ENCODE peak calls at places on chromosomes 12 and 14, in nine cellular contexts. C is heart right ventricle; S is testis; P is GM12878; W is thoracic aorta; E is AG04449; M is naive thymus-derived CD4-positive, alpha-beta T cell; R is HL-60; N is astrocyte. V is an unnamed sample.

GRCh38 chr14:91410781-91411536 is 6.7 kb downstream of the CCDC88C start:
- DNase-seq in C (no peak), S (no peak), P (no peak), W (no peak), E (no peak), M (no peak), R (peak), N (no peak), V (no peak)

GRCh38 chr12:113980537-113981337 is 14.6 kb upstream of the RBM19 start:
- DNase-seq in C (no peak), S (peak), P (no peak), W (no peak), E (peak), M (no peak), R (peak), N (peak), V (peak)

GRCh38 chr12:80241576-80242273 is 142.4 kb downstream of the OTOGL start:
- DNase-seq in C (no peak), S (no peak), P (no peak), W (no peak), E (peak), M (no peak), R (no peak), N (peak), V (peak)

GRCh38 chr14:28785096-28785952 is 18.7 kb downstream of the FOXG1 start:
- DNase-seq in C (no peak), S (peak), P (no peak), W (no peak), E (no peak), M (no peak), R (no peak), N (no peak), V (no peak)

GRCh38 chr12:65014504-65015271 is 106.4 kb downstream of the WIF1 start:
- DNase-seq in C (no peak), S (no peak), P (no peak), W (no peak), E (no peak), M (no peak), R (no peak), N (no peak), V (peak)

GRCh38 chr14:58808828-58809227 is 171.1 kb downstream of the DACT1 start:
- DNase-seq in C (no peak), S (peak), P (no peak), W (no peak), E (no peak), M (no peak), R (no peak), N (no peak), V (peak)

GRCh38 chr14:88986146-88986841 is 161.8 kb downstream of the TTC8 start:
- DNase-seq in C (peak), S (no peak), P (no peak), W (no peak), E (no peak), M (no peak), R (no peak), N (peak), V (peak)

GRCh38 chr14:101821528-101821927 is 60.0 kb downstream of the PPP2R5C start:
- DNase-seq in C (no peak), S (no peak), P (no peak), W (no peak), E (no peak), M (peak), R (no peak), N (no peak), V (no peak)

GRCh38 chr14:103536693-103537092 is 7.7 kb downstream of the TRMT61A start:
- DNase-seq in C (no peak), S (no peak), P (no peak), W (no peak), E (no peak), M (no peak), R (no peak), N (no peak), V (no peak)

GRCh38 chr14:70359076-70359424 is 433 bp downstream of the COX16 start:
- DNase-seq in C (no peak), S (no peak), P (no peak), W (no peak), E (no peak), M (no peak), R (no peak), N (no peak), V (no peak)

GRCh38 chr12:3381059-3382047 is 109.7 kb upstream of the PRMT8 start:
- DNase-seq in C (no peak), S (peak), P (no peak), W (no peak), E (no peak), M (no peak), R (no peak), N (no peak), V (no peak)

GRCh38 chr14:35399083-35399807 is 5.3 kb downstream of the NFKBIA start:
- DNase-seq in C (no peak), S (no peak), P (no peak), W (no peak), E (no peak), M (no peak), R (no peak), N (no peak), V (peak)

GRCh38 chr12:56720696-56721615 is 4.1 kb downstream of the NACA start:
- DNase-seq in C (no peak), S (no peak), P (no peak), W (no peak), E (no peak), M (no peak), R (peak), N (no peak), V (no peak)
- H3K4me3 ChIP-seq in C (no peak), S (no peak), P (peak), W (no peak), E (no peak), M (no peak), R (no peak), N (peak), V (peak)

DNA sequence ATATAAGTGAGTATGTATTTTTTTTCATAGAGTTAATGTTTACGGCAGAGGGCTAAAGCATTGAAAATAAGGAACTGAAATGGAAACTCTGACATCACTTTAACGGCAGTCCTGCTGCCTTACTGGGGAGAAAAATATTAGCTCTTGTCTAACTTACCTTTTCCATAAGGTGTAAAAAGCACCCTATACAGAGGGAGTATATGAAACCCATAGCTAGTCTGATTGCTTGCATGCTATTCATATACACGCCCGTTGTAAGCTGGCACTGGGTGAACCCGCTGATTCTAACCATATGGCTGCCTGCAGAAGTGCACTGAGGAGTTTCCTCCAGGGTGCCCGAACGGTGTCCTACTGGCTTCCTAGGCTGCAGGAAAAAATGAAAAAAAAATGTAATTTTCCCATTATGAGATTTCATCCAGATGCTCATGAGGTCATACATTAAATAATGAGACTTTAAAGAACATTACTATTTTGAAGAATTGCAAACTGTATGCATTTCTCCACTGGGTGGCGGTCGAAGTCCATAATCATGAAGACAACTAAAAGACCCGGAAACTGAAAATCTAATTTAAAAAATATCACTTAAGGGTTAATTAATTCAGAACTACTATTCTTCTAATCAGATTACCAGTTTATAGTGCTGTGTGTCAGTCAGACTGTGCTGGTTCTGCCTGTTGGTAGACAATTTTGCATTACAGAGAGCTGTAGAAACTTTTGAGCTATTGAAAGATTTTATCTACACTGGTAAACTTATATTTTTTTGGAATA is 144.7 kb downstream of the ALX1 start:
- DNase-seq in C (no peak), S (no peak), P (peak), W (no peak), E (no peak), M (no peak), R (peak), N (no peak), V (peak)
- H3K4me3 ChIP-seq in C (no peak), S (no peak), P (no peak), W (no peak), E (no peak), M (no peak), R (peak), N (no peak), V (no peak)

GRCh38 chr12:89040146-89040964 is 311.9 kb downstream of the DUSP6 start:
- DNase-seq in C (no peak), S (no peak), P (no peak), W (no peak), E (peak), M (peak), R (peak), N (peak), V (peak)
- H3K4me3 ChIP-seq in C (no peak), S (no peak), P (no peak), W (no peak), E (no peak), M (no peak), R (no peak), N (no peak), V (no peak)

GRCh38 chr12:4448943-4449861 is 3.6 kb upstream of the FGF6 start:
- DNase-seq in C (no peak), S (no peak), P (no peak), W (no peak), E (no peak), M (no peak), R (no peak), N (no peak), V (peak)

GRCh38 chr12:4450551-4451112 is 5.0 kb upstream of the FGF6 start:
- DNase-seq in C (no peak), S (no peak), P (no peak), W (no peak), E (no peak), M (no peak), R (no peak), N (no peak), V (no peak)

GRCh38 chr12:4448376-4448775 is 2.8 kb upstream of the FGF6 start:
- DNase-seq in C (no peak), S (no peak), P (no peak), W (no peak), E (no peak), M (no peak), R (no peak), N (no peak), V (no peak)

GRCh38 chr12:4451694-4452093 is 6.1 kb upstream of the FGF6 start:
- DNase-seq in C (no peak), S (no peak), P (no peak), W (no peak), E (no peak), M (no peak), R (peak), N (no peak), V (no peak)

DNA sequence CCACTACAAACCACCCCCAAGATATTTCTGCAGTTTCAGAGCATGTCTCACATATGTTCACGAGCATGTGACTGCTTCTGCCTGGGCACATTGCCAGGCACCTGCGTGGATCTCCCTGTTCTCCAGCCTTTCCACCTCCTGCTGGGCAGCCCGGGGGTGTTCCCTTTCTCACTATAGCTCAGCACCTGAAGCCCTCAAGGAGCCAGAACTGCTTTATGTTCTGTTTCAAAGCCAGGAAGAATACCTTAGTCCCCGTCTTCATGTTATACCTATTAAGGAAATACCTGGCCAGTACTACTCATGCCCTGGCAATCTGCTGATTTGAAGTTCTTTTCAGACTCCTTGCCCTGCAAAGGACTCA is 4.2 kb upstream of the FGF6 start:
- DNase-seq in C (no peak), S (no peak), P (no peak), W (no peak), E (no peak), M (no peak), R (no peak), N (no peak), V (peak)
- H3K4me3 ChIP-seq in C (no peak), S (no peak), P (no peak), W (no peak), E (no peak), M (no peak), R (no peak), N (no peak), V (no peak)

DNA sequence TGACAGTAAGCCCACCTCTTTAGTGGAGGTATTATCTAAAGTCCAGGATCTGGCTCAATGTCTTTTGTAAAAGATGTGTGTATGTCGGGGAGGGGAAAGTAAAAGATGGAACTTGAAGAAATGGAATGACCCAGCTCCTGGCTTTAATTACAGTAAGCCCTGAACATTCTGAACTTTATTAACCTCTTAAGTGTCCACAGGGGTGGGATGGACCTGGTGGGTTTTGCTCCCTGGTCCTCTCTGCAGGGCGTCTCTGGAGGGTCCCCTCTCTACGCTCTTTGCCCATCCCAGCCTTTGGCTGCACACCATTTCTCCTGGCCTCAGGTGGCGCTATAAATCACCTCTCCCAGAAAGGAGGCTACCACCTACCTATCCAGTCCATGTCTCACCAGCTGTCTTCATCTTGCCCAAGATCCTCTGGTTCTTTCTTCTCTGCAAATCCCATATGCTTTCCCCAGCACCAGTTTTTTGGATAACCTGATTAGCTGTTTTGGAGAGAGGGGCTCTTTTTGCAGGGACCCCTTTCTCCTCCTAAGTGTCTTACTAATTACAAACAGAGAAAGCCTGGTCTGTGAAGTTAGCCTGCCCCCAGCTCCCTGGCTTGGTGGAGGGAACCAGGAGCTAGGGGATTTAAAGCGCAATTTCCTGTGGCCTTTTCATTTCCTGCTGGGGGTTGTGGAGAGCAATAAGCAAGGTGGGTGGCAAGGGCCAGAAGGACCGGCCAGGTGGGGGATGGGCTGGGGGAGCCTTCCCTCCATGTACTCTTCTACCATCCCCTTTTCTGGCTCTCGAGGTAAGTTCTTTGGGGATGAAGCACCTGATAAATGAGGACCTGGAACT is 3.9 kb upstream of the CISTR start:
- DNase-seq in C (no peak), S (no peak), P (no peak), W (no peak), E (no peak), M (no peak), R (no peak), N (no peak), V (no peak)
- H3K4me3 ChIP-seq in C (no peak), S (no peak), P (peak), W (no peak), E (no peak), M (no peak), R (no peak), N (no peak), V (no peak)

GRCh38 chr12:123393747-123394146 is 9.8 kb downstream of the KMT5A start:
- DNase-seq in C (no peak), S (no peak), P (no peak), W (no peak), E (no peak), M (no peak), R (no peak), N (no peak), V (no peak)
- H3K4me3 ChIP-seq in C (no peak), S (no peak), P (no peak), W (no peak), E (no peak), M (no peak), R (no peak), N (no peak), V (no peak)

GRCh38 chr14:52789118-52789517 is 2.3 kb downstream of the GNPNAT1 start:
- DNase-seq in C (no peak), S (no peak), P (no peak), W (no peak), E (no peak), M (no peak), R (no peak), N (no peak), V (no peak)
- H3K4me3 ChIP-seq in C (no peak), S (no peak), P (peak), W (peak), E (peak), M (no peak), R (no peak), N (peak), V (no peak)

DNA sequence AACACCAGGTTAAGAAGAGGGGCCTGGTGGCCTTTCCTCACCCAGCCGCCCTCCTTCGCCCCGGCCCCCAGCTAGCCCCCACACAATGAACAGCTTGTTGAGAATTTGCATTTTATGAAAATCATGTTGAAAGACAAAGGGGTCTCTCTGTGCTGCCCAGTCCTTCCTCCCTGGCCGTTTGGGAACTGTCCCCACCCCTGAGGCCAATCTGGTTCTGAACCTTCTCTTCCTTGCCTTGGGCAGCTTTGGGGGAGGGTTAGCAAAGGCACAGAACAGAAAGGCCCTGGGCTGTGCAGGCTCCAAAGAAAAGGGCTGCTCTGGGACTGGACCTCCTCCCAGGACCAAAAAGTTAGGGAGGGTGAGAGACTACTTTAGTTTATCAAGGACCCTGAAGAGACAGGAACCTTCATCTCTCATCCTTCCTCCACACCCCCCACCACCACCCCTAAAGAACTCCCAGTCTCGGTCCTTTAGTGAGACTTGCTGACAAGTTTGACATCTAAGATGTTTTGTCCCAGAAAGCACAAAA is 1.3 kb downstream of the TAMALIN start:
- DNase-seq in C (no peak), S (no peak), P (no peak), W (no peak), E (no peak), M (no peak), R (no peak), N (no peak), V (no peak)
- H3K4me3 ChIP-seq in C (peak), S (peak), P (no peak), W (peak), E (peak), M (peak), R (no peak), N (peak), V (no peak)

DNA sequence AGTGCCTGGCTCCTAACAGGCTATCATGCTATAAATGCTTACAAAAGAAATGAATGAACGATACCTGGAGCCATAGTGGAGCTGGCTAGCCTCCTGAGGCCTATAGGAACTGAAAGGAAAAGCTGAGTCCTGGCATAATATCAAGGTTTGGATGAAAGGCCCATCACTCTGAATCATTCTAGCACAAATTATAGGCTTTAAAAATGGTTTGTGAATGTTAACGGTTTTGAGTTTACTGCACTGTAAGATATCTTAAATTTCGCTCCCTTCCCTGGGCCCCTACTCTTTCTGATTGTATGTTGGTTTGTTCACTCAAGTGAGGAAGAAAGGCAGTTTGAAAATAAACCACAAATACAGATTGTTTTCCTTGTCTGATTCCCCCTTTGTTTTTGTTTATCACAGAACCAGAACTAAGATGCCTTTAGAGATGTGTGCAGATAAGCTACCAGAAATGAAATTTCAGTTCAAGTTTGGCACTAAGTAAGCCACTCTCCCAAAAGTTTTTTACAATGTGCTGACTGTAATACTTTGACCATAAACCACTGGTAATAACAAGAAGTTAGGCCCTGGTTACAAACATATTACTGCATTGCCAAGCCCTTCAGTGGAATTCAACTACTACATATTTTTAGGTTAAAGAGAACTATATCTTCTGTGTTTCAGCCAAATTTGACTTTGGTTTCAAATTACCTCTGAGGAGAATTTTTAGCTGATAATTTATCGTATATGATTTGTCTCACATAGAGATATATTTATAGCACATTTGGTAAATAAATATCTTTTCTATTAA is 89.5 kb downstream of the ALX1 start:
- DNase-seq in C (no peak), S (no peak), P (no peak), W (no peak), E (no peak), M (no peak), R (no peak), N (peak), V (no peak)
- H3K4me3 ChIP-seq in C (no peak), S (no peak), P (no peak), W (no peak), E (no peak), M (no peak), R (no peak), N (no peak), V (no peak)

V was measured in epithelial cell of esophagus.